ENCODE peak calls at places on chromosomes 3 and 15, in six cellular contexts. A is K562, W is GM12892, C is HepG2, Y is H1, K is GM12878. N is an unnamed sample.

GRCh38 chr15:81292516-81293001 is 31.4 kb downstream of the STARD5 start:
- DNase-seq in A (no peak), W (no peak), C (no peak), Y (no peak), K (peak; percentile 74), N (no peak)

GRCh38 chr15:23548071-23548470 is 17.4 kb upstream of the MKRN3 start:
- DNase-seq in A (no peak), W (no peak), C (no peak), Y (no peak), K (no peak), N (no peak)

GRCh38 chr15:62241135-62241770 is 76.2 kb upstream of the C2CD4B start:
- DNase-seq in A (no peak), W (no peak), C (peak; percentile 32), Y (peak; percentile 81), K (no peak), N (no peak)

GRCh38 chr15:52148409-52148808 is 35.8 kb upstream of the BCL2L10 start:
- DNase-seq in A (no peak), W (no peak), C (no peak), Y (peak; percentile 33), K (no peak), N (no peak)

GRCh38 chr15:89130194-89130593 is 41.9 kb downstream of the ABHD2 start:
- DNase-seq in A (no peak), W (no peak), C (no peak), Y (no peak), K (no peak), N (no peak)

GRCh38 chr3:155356594-155357370 is 63.3 kb upstream of the STRIT1 start:
- DNase-seq in A (no peak), W (no peak), C (peak; percentile 33), Y (peak; percentile 58), K (no peak), N (no peak)

GRCh38 chr3:123285066-123285465 is 83.3 kb downstream of the SEC22A start:
- DNase-seq in A (no peak), W (no peak), C (no peak), Y (no peak), K (no peak), N (no peak)

GRCh38 chr15:96789999-96790398 is 459.5 kb downstream of the NR2F2 start:
- DNase-seq in A (no peak), W (no peak), C (no peak), Y (no peak), K (no peak), N (no peak)

GRCh38 chr3:14358426-14359211 is 43.8 kb upstream of the SLC6A6 start:
- DNase-seq in A (no peak), W (no peak), C (no peak), Y (no peak), K (no peak), N (no peak)

GRCh38 chr15:93296786-93297500 is 207.9 kb upstream of the RGMA start:
- DNase-seq in A (no peak), W (no peak), C (no peak), Y (no peak), K (no peak), N (no peak)

GRCh38 chr3:157263027-157263426 is 103.1 kb upstream of the CCNL1 start:
- DNase-seq in A (no peak), W (no peak), C (no peak), Y (no peak), K (no peak), N (no peak)

GRCh38 chr3:138496436-138496835 is 62.0 kb downstream of the ESYT3 start:
- DNase-seq in A (no peak), W (no peak), C (no peak), Y (no peak), K (no peak), N (no peak)

GRCh38 chr3:138491971-138492370 is 57.6 kb downstream of the ESYT3 start:
- DNase-seq in A (no peak), W (no peak), C (no peak), Y (no peak), K (no peak), N (no peak)

GRCh38 chr3:138494607-138494929 is 60.2 kb downstream of the ESYT3 start:
- DNase-seq in A (no peak), W (no peak), C (no peak), Y (no peak), K (no peak), N (no peak)

GRCh38 chr3:138492980-138493675 is 58.7 kb downstream of the ESYT3 start:
- DNase-seq in A (no peak), W (no peak), C (no peak), Y (no peak), K (no peak), N (no peak)

GRCh38 chr3:138493804-138494606 is 59.6 kb downstream of the ESYT3 start:
- DNase-seq in A (no peak), W (no peak), C (no peak), Y (no peak), K (no peak), N (no peak)
- TF ChIP-seq TAF1 in A (no peak), W (no peak), C (no peak), Y (no peak), K (no peak), N (no peak)

DNA sequence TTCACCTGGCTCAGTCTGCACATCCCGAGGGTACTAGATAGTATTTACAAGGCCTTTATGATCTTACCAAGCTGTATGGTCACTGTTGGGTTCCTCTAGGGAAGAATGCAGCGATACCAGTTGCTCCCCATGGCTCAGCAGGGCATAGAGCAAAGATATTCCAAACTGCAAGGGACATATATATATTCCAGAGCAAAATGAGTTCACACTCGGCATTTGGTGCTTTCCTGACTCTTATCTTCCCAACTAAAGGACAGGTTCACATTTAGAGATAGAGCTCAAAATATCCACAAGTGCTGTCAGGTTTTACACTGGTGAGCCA is 3.5 kb upstream of the SPG11 start:
- DNase-seq in A (no peak), W (no peak), C (no peak), Y (no peak), K (no peak), N (no peak)
- TF ChIP-seq POLR2A in A (no peak), W (no peak), C (no peak), Y (no peak), K (no peak), N (no peak)

GRCh38 chr15:76346666-76347506 is 10.3 kb downstream of the ISL2 start:
- DNase-seq in A (no peak), W (no peak), C (no peak), Y (peak; percentile 69), K (no peak), N (no peak)
- TF ChIP-seq TAF1 in A (no peak), W (no peak), C (no peak), Y (peak; percentile 16), K (no peak), N (no peak)

DNA sequence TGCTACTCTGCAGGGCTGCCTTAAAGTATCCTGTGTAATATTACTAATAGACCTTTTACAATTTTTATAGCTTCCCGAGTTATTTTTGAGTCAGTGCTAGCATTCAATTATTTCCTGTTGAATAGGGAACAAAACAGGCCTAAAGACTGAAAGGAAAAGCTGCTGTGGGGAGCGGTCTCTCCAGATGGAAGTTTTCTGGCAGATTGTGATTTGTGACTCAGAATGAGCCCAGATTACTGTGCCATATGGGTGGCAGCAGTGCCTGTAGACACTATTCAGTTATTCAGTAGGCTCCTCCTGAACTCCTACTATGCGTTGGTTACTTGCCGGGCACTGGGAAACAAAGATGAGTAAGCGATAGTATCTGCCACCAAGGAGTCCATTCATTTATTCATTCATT is 211.8 kb downstream of the CHST2 start:
- DNase-seq in A (no peak), W (no peak), C (no peak), Y (no peak), K (no peak), N (no peak)
- TF ChIP-seq POLR2A in A (no peak), W (no peak), C (no peak), Y (no peak), K (no peak), N (no peak)

DNA sequence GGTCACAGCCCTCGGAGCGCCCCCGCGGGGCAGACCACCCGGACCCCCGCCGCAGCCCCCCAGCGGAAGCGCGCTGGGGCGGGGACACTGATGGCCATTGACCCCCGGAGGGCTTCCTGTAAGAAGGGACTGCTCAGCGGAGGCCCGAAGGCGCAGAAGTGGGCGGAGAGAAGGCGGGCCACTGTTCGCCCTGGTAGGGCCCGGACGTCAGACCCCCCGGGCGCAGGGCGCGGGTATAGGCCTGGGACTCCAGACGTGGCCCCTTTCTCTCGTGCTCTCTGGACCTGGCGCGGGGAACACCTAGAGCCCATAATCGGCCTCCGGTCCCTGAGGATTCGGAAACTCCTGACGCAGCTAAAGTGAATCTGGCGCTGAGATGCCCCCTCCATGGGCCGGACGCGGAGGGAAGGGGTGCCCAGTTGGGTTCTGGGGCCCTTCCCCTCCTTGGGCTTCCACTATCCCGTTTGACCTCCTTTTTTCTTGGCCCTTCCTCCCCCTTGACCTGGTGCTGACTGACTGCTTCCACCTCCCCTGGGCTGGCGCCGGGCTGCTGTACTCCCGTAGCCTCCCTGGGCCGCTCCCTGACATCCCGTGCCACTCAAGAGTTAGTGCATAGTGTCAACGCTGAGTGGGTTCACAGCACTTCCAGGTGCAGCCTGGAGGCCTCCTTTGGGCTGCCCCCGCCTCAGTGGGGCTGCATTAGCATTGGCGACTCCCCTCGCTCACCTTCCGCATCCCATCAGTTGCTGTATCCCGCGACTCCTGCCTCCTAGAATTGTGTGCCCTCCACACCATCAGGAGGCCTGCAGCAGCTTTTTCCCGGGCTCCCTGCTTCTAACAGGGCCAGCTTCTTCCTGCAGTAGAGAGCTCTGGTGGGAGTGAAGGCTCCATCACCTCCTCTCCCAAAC is 693 bp downstream of the ABTB1 start:
- DNase-seq in A (peak; percentile 29), W (peak; percentile 46), C (no peak), Y (peak; percentile 66), K (no peak), N (peak; percentile 52)
- TF ChIP-seq TAF1 in A (no peak), W (no peak), C (no peak), Y (no peak), K (no peak), N (no peak)

GRCh38 chr3:48465531-48466378 is 19.2 kb downstream of the ATRIP start:
- DNase-seq in A (peak; percentile 88), W (peak; percentile 97), C (peak; percentile 96), Y (peak; percentile 87), K (no peak), N (peak; percentile 94)
- TF ChIP-seq POLR2A in A (peak; percentile 27), W (peak; percentile 98), C (no peak), Y (no peak), K (peak; percentile 98), N (peak; percentile 96)

DNA sequence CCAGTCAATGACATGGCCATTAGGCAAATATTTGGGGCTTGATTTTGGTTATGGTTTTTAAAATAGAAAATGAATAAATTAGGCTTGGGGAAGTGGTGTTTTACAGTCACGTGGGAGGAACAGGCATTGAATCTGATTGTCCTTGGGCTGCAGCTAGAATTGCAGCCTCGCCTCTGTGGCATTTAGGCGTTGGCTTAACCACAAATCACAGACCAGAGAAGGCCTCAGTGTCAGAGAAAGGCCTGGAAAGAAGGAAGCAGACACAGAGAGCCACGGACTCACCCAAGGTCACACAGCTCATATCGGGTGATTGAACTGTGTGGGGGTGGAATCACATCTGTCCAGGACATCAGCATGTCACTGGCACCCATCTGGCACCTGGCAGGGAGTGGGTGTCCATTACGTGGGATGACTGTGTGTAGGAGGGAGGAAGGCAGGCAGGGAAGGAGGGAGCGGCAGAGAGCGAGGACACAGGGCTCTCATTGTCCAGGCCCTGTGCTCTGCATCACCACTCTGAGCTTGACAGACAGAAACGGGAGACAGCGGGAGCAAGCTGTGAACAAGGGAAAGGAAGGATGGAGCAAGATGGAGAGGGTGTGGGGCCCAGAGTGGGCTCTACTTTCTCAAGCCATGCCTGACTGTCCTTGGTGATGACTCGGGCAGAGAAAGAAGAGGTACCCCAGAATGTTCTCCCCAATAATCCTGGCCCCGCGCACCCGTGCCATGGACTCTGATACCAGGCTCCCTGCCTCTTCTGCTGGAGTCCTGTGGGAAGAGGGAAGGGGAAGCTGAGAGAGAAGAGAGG is 186.4 kb downstream of the FAM43A start:
- DNase-seq in A (no peak), W (no peak), C (no peak), Y (no peak), K (no peak), N (no peak)
- TF ChIP-seq TAF1 in A (no peak), W (no peak), C (no peak), Y (no peak), K (no peak), N (no peak)

N was measured in GM12891.